ENCODE peak calls at places on chromosomes 4 and X, in nine cellular contexts. A, B, F, M, G, R, X, P and O are unnamed samples.

GRCh38 chrX:24668111-24668510 is 21.0 kb upstream of the PCYT1B start:
- DNase-seq in A (no peak), B (no peak), F (no peak), M (peak), G (no peak), R (no peak), X (no peak), P (no peak), O (no peak)

GRCh38 chr4:54229631-54230478 is 762 bp downstream of the PDGFRA start:
- DNase-seq in A (no peak), B (no peak), F (peak), M (peak), G (no peak), R (no peak), X (peak), P (no peak), O (no peak)

GRCh38 chr4:185566972-185567749 is 31.9 kb upstream of the PDLIM3 start:
- DNase-seq in A (no peak), B (no peak), F (peak), M (peak), G (no peak), R (no peak), X (no peak), P (no peak), O (no peak)

GRCh38 chr4:142705820-142706219 is 140.3 kb downstream of the INPP4B start:
- DNase-seq in A (no peak), B (no peak), F (no peak), M (no peak), G (no peak), R (no peak), X (no peak), P (no peak), O (no peak)

GRCh38 chr4:61397174-61397573 is 197.0 kb downstream of the ADGRL3 start:
- DNase-seq in A (no peak), B (no peak), F (no peak), M (no peak), G (no peak), R (no peak), X (no peak), P (no peak), O (peak)

GRCh38 chr4:18957721-18958120 is 936.2 kb upstream of the LCORL start:
- DNase-seq in A (no peak), B (no peak), F (no peak), M (no peak), G (no peak), R (no peak), X (no peak), P (no peak), O (no peak)

GRCh38 chr4:118398226-118399090 is 45.7 kb upstream of the PRSS12 start:
- DNase-seq in A (no peak), B (no peak), F (no peak), M (no peak), G (peak), R (no peak), X (no peak), P (no peak), O (peak)

GRCh38 chr4:46839128-46839527 is 69.9 kb downstream of the COX7B2 start:
- DNase-seq in A (no peak), B (no peak), F (no peak), M (peak), G (no peak), R (peak), X (no peak), P (no peak), O (no peak)

GRCh38 chr4:145808848-145809512 is 129.0 kb downstream of the C4orf51 start:
- DNase-seq in A (no peak), B (no peak), F (no peak), M (no peak), G (no peak), R (no peak), X (no peak), P (no peak), O (no peak)

GRCh38 chrX:39950035-39950688 is 147.6 kb downstream of the BCOR start:
- DNase-seq in A (no peak), B (no peak), F (no peak), M (peak), G (no peak), R (no peak), X (no peak), P (no peak), O (no peak)

GRCh38 chrX:47191806-47192401 is 1.7 kb upstream of the UBA1 start:
- DNase-seq in A (no peak), B (no peak), F (no peak), M (peak), G (peak), R (no peak), X (no peak), P (no peak), O (peak)

GRCh38 chrX:9682456-9682855 is 83.2 kb downstream of the GPR143 start:
- DNase-seq in A (no peak), B (no peak), F (peak), M (peak), G (no peak), R (peak), X (no peak), P (no peak), O (no peak)

GRCh38 chrX:39955621-39956020 is 142.1 kb downstream of the BCOR start:
- DNase-seq in A (no peak), B (no peak), F (no peak), M (peak), G (peak), R (peak), X (no peak), P (no peak), O (peak)

GRCh38 chr4:26220704-26221103 is 100.1 kb upstream of the RBPJ start:
- DNase-seq in A (peak), B (no peak), F (peak), M (no peak), G (no peak), R (no peak), X (no peak), P (no peak), O (no peak)

GRCh38 chr4:147899512-147899911 is 167.6 kb downstream of the ARHGAP10 start:
- DNase-seq in A (no peak), B (no peak), F (no peak), M (no peak), G (no peak), R (no peak), X (no peak), P (no peak), O (no peak)

GRCh38 chr4:2412534-2412884 is 5.9 kb downstream of the ZFYVE28 start:
- DNase-seq in A (no peak), B (peak), F (no peak), M (no peak), G (peak), R (no peak), X (no peak), P (peak), O (no peak)

GRCh38 chr4:125315571-125316390 is 1.0 kb downstream of the FAT4 start:
- DNase-seq in A (no peak), B (no peak), F (peak), M (peak), G (no peak), R (peak), X (peak), P (no peak), O (peak)

GRCh38 chr4:22688236-22688635 is 4.5 kb upstream of the GBA3 start:
- DNase-seq in A (peak), B (no peak), F (peak), M (no peak), G (no peak), R (no peak), X (no peak), P (no peak), O (no peak)

GRCh38 chr4:172760512-172760911 is 408.1 kb upstream of the GALNT7 start:
- DNase-seq in A (no peak), B (no peak), F (no peak), M (no peak), G (no peak), R (no peak), X (no peak), P (no peak), O (no peak)

GRCh38 chr4:70841951-70842350 is 2.3 kb upstream of the GRSF1 start:
- DNase-seq in A (no peak), B (no peak), F (no peak), M (no peak), G (no peak), R (no peak), X (no peak), P (no peak), O (no peak)

GRCh38 chr4:77699731-77700210 is 94.2 kb downstream of the CXCL13 start:
- DNase-seq in A (peak), B (no peak), F (peak), M (peak), G (no peak), R (peak), X (peak), P (no peak), O (peak)

GRCh38 chr4:127463883-127464282 is 168.9 kb upstream of the INTU start:
- DNase-seq in A (no peak), B (no peak), F (no peak), M (peak), G (no peak), R (no peak), X (no peak), P (no peak), O (no peak)

GRCh38 chrX:34849371-34849770 is 93.2 kb upstream of the FAM47B start:
- DNase-seq in A (no peak), B (no peak), F (no peak), M (no peak), G (no peak), R (no peak), X (no peak), P (no peak), O (no peak)

GRCh38 chr4:119750771-119751170 is 122.2 kb upstream of the PDE5A start:
- DNase-seq in A (no peak), B (no peak), F (peak), M (no peak), G (no peak), R (no peak), X (no peak), P (no peak), O (no peak)

GRCh38 chrX:39633293-39633692 is 464.5 kb downstream of the BCOR start:
- DNase-seq in A (no peak), B (no peak), F (no peak), M (no peak), G (peak), R (no peak), X (no peak), P (no peak), O (peak)

GRCh38 chr4:104815593-104816156 is 321.0 kb upstream of the CXXC4 start:
- DNase-seq in A (no peak), B (no peak), F (no peak), M (no peak), G (no peak), R (no peak), X (no peak), P (no peak), O (peak)

GRCh38 chr4:53730431-53730830 is 139.1 kb upstream of the LNX1 start:
- DNase-seq in A (no peak), B (no peak), F (no peak), M (no peak), G (no peak), R (no peak), X (no peak), P (no peak), O (no peak)

GRCh38 chr4:119025916-119026661 is 109.5 kb upstream of the MYOZ2 start:
- DNase-seq in A (peak), B (no peak), F (peak), M (no peak), G (no peak), R (no peak), X (no peak), P (no peak), O (peak)

GRCh38 chr4:138910201-138910913 is 105.2 kb upstream of the NOCT start:
- DNase-seq in A (no peak), B (no peak), F (peak), M (no peak), G (no peak), R (no peak), X (no peak), P (no peak), O (no peak)

GRCh38 chr4:123421227-123421941 is 24.8 kb downstream of the SPRY1 start:
- DNase-seq in A (no peak), B (no peak), F (no peak), M (no peak), G (no peak), R (no peak), X (no peak), P (no peak), O (no peak)

GRCh38 chr4:111108138-111108537 is 485.3 kb upstream of the PITX2 start:
- DNase-seq in A (no peak), B (no peak), F (no peak), M (peak), G (no peak), R (no peak), X (no peak), P (no peak), O (peak)

GRCh38 chr4:141810038-141810701 is 173.8 kb downstream of the IL15 start:
- DNase-seq in A (no peak), B (no peak), F (no peak), M (peak), G (no peak), R (no peak), X (peak), P (no peak), O (no peak)

GRCh38 chr4:138242830-138243149 is 641 bp upstream of the SLC7A11 start:
- DNase-seq in A (no peak), B (no peak), F (no peak), M (no peak), G (no peak), R (no peak), X (no peak), P (no peak), O (no peak)

GRCh38 chr4:4379540-4380087 is 7.3 kb upstream of the NSG1 start:
- DNase-seq in A (no peak), B (no peak), F (no peak), M (no peak), G (no peak), R (no peak), X (no peak), P (no peak), O (no peak)

GRCh38 chr4:128275351-128275750 is 12.3 kb downstream of the PGRMC2 start:
- DNase-seq in A (peak), B (no peak), F (peak), M (no peak), G (no peak), R (no peak), X (no peak), P (no peak), O (no peak)

GRCh38 chr4:67204441-67204840 is 340.9 kb downstream of the CENPC start:
- DNase-seq in A (no peak), B (no peak), F (no peak), M (no peak), G (no peak), R (peak), X (peak), P (no peak), O (peak)

GRCh38 chr4:26157541-26157940 is 163.3 kb upstream of the RBPJ start:
- DNase-seq in A (no peak), B (no peak), F (no peak), M (no peak), G (no peak), R (no peak), X (no peak), P (no peak), O (no peak)

GRCh38 chr4:80295331-80295730 is 28.9 kb downstream of the FGF5 start:
- DNase-seq in A (no peak), B (no peak), F (no peak), M (no peak), G (no peak), R (no peak), X (no peak), P (no peak), O (no peak)